ENCODE peak calls at places on chromosome 18, in eight cellular contexts. P is keratinocyte, A is psoas muscle, J is HFFc6, T is GM20000, Q is brain microvascular endothelial cell, E is GM13976, U is A549. O is an unnamed sample.

GRCh38 chr18:69261436-69261835 is 139.3 kb upstream of the DOK6 start:
- DNase-seq in P (no peak), A (no peak), J (no peak), T (no peak), Q (no peak), E (no peak), U (no peak), O (no peak)

GRCh38 chr18:45282101-45282812 is 333.0 kb upstream of the SLC14A2 start:
- DNase-seq in P (no peak), A (no peak), J (no peak), T (no peak), Q (no peak), E (no peak), U (peak), O (peak)

GRCh38 chr18:13446581-13447470 is 228.3 kb downstream of the LDLRAD4 start:
- DNase-seq in P (no peak), A (peak), J (no peak), T (no peak), Q (no peak), E (no peak), U (peak), O (no peak)

GRCh38 chr18:41767960-41768359 is 187.1 kb upstream of the PIK3C3 start:
- DNase-seq in P (no peak), A (no peak), J (peak), T (peak), Q (peak), E (peak), U (peak), O (peak)

GRCh38 chr18:4455113-4455811 is at the start of gene DLGAP1:
- DNase-seq in P (no peak), A (peak), J (no peak), T (peak), Q (peak), E (peak), U (no peak), O (peak)

GRCh38 chr18:67509711-67510110 is 6.8 kb downstream of the DSEL start:
- DNase-seq in P (no peak), A (no peak), J (no peak), T (no peak), Q (no peak), E (no peak), U (no peak), O (no peak)

GRCh38 chr18:61703508-61703907 is 189.3 kb downstream of the RNF152 start:
- DNase-seq in P (no peak), A (no peak), J (peak), T (no peak), Q (no peak), E (no peak), U (no peak), O (no peak)

GRCh38 chr18:10563886-10564285 is 38.1 kb downstream of the NAPG start:
- DNase-seq in P (no peak), A (no peak), J (no peak), T (no peak), Q (no peak), E (no peak), U (no peak), O (no peak)

GRCh38 chr18:62485684-62486083 is 37.1 kb upstream of the ZCCHC2 start:
- DNase-seq in P (peak), A (no peak), J (peak), T (no peak), Q (peak), E (no peak), U (peak), O (no peak)

GRCh38 chr18:69947361-69948106 is at the start of gene CD226:
- DNase-seq in P (no peak), A (no peak), J (no peak), T (no peak), Q (no peak), E (no peak), U (no peak), O (no peak)

GRCh38 chr18:60812921-60813320 is 440.3 kb upstream of the MC4R start:
- DNase-seq in P (no peak), A (no peak), J (no peak), T (no peak), Q (no peak), E (no peak), U (no peak), O (no peak)

GRCh38 chr18:33584845-33585775 is 7.1 kb downstream of the ASXL3 start:
- DNase-seq in P (no peak), A (no peak), J (no peak), T (no peak), Q (no peak), E (no peak), U (no peak), O (no peak)

GRCh38 chr18:6294119-6294784 is 120.5 kb downstream of the L3MBTL4 start:
- DNase-seq in P (no peak), A (no peak), J (no peak), T (no peak), Q (peak), E (no peak), U (no peak), O (no peak)

GRCh38 chr18:23719634-23720201 is 30.5 kb downstream of the LAMA3 start:
- DNase-seq in P (peak), A (no peak), J (peak), T (no peak), Q (peak), E (no peak), U (peak), O (no peak)

GRCh38 chr18:52339891-52340371 is at the start of gene DCC:
- DNase-seq in P (no peak), A (no peak), J (no peak), T (no peak), Q (peak), E (no peak), U (peak), O (peak)

GRCh38 chr18:13618760-13619438 is 107.5 kb downstream of the FAM210A start:
- DNase-seq in P (no peak), A (no peak), J (no peak), T (no peak), Q (no peak), E (no peak), U (no peak), O (no peak)

GRCh38 chr18:58453913-58454317 is 175.0 kb downstream of the ALPK2 start:
- DNase-seq in P (no peak), A (no peak), J (no peak), T (no peak), Q (no peak), E (no peak), U (no peak), O (no peak)

GRCh38 chr18:10047237-10047636 is 133.4 kb downstream of the VAPA start:
- DNase-seq in P (no peak), A (no peak), J (peak), T (no peak), Q (peak), E (no peak), U (no peak), O (no peak)

GRCh38 chr18:3233004-3233403 is 13.2 kb upstream of the MYOM1 start:
- DNase-seq in P (no peak), A (no peak), J (no peak), T (no peak), Q (no peak), E (no peak), U (no peak), O (no peak)

GRCh38 chr18:75884728-75885127 is 457.2 kb upstream of the SMIM21 start:
- DNase-seq in P (no peak), A (no peak), J (no peak), T (no peak), Q (no peak), E (no peak), U (no peak), O (no peak)

GRCh38 chr18:79624356-79624961 is 55.1 kb upstream of the CTDP1 start:
- DNase-seq in P (no peak), A (peak), J (no peak), T (no peak), Q (no peak), E (no peak), U (no peak), O (no peak)

GRCh38 chr18:21241224-21242131 is 554 bp upstream of the GREB1L start:
- DNase-seq in P (no peak), A (peak), J (no peak), T (peak), Q (no peak), E (peak), U (no peak), O (peak)

GRCh38 chr18:21243041-21243431 is 1.0 kb downstream of the GREB1L start:
- DNase-seq in P (no peak), A (no peak), J (no peak), T (peak), Q (no peak), E (peak), U (peak), O (no peak)

GRCh38 chr18:21242141-21243040 is at the start of gene GREB1L:
- DNase-seq in P (no peak), A (peak), J (peak), T (peak), Q (no peak), E (peak), U (peak), O (peak)
- TF ChIP-seq CTCF in P (no peak), A (peak), J (peak), T (no peak), Q (no peak), E (no peak), U (peak), O (no peak)

DNA sequence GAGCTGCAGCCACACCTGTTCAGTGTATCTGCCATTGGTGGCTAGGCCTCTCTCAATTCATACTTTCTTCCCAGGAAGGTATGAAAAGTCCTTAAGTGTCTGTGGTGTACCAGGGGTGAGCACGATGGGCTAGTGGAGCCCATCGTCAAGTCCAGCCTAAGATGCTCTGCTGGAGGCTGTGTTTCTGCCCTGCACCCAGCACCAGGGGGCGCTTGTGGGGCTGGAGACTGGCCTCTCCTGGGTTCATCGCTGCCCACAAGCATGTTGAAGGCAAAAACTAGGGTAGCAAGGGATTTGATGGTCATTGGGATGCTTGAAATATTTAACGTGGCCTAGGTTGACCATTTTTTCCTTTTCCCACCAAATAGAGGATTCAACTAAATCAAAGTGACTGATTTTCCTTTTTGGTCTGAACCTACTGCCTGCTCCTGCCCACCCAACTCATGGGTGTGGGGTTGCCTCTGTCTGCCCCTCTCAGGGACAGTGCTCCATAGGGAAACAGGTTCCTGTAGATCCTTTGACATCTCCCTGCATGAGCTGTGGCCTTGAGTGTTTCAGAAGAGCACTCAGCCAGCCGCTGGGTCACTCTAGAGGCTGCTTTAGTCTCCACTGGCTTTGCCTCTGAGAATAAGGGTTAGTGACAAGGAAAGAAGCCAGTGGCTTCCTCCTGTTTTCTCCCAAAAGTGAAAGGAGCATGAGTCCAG is 59.0 kb downstream of the TPGS2 start:
- DNase-seq in P (no peak), A (peak), J (no peak), T (peak), Q (no peak), E (peak), U (peak), O (peak)
- TF ChIP-seq CTCF in P (peak), A (peak), J (peak), T (peak), Q (peak), E (peak), U (peak), O (peak)

GRCh38 chr18:27211569-27211968 is 26.5 kb upstream of the CHST9 start:
- DNase-seq in P (no peak), A (no peak), J (no peak), T (no peak), Q (no peak), E (no peak), U (no peak), O (no peak)

GRCh38 chr18:27202771-27203170 is 17.7 kb upstream of the CHST9 start:
- DNase-seq in P (no peak), A (no peak), J (no peak), T (no peak), Q (no peak), E (no peak), U (no peak), O (no peak)

GRCh38 chr18:27206411-27206810 is 21.3 kb upstream of the CHST9 start:
- DNase-seq in P (no peak), A (no peak), J (no peak), T (no peak), Q (no peak), E (no peak), U (no peak), O (no peak)
- TF ChIP-seq CTCF in P (no peak), A (no peak), J (no peak), T (no peak), Q (no peak), E (no peak), U (no peak), O (no peak)

GRCh38 chr18:53909668-53910067 is 314.8 kb downstream of the MBD2 start:
- DNase-seq in P (no peak), A (no peak), J (no peak), T (peak), Q (peak), E (peak), U (peak), O (no peak)
- TF ChIP-seq CTCF in P (peak), A (peak), J (peak), T (no peak), Q (peak), E (no peak), U (peak), O (no peak)

GRCh38 chr18:74291771-74292540 is at the start of gene CYB5A:
- DNase-seq in P (peak), A (peak), J (peak), T (peak), Q (peak), E (peak), U (peak), O (peak)

GRCh38 chr18:74289946-74290478 is 1.8 kb downstream of the CYB5A start:
- DNase-seq in P (no peak), A (no peak), J (no peak), T (no peak), Q (no peak), E (no peak), U (no peak), O (no peak)

GRCh38 chr18:74289137-74289536 is 2.6 kb downstream of the CYB5A start:
- DNase-seq in P (no peak), A (no peak), J (peak), T (no peak), Q (no peak), E (no peak), U (no peak), O (no peak)

GRCh38 chr18:74292541-74292858 is 737 bp upstream of the CYB5A start:
- DNase-seq in P (no peak), A (no peak), J (no peak), T (no peak), Q (no peak), E (peak), U (no peak), O (peak)

DNA sequence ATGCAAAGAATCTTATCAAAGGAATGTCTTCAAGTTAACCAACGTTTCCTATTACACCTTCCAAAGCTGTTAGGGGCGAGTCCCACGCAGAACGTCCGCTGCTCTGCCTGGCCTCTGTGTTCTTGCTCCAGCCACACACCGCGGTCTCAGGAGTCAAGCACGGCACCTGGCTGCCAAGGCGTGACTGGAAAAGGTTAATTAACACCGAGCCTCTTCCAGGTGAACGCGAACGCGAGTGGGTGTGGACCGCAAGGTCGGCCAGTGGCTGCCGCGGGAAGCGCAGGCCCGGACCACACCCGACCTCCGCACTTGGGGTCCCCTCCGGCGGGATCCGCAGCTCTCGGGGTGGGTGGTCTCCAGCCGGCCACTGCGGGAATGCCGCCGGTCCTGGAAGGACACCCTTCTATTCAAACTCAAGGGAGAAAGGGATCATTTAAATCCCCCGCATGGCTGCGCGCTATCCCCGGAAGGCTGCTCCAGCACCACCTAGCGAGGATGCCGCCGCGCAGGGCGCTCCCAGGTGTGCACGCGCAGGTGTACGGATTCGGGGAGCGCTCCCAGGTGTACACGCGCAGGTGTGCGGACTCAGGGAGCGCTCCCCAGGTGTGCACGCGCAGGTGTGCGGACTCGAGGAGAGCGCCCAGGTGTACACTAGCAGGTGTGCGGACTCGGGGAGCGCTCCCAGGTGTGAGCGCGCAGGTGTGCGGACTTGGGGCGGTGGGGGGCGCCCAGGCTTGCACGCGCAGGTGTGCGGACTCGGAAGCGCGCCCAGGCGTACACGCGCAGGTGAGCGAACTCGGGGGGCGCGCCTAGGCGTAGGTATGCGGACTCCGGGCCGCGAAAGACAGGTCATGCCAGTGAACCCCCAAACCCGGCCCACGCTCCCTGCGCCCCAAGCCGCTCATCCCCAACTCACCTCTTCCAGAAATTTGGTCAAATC is 662 bp downstream of the CYB5A start:
- DNase-seq in P (no peak), A (no peak), J (no peak), T (no peak), Q (no peak), E (peak), U (no peak), O (peak)
- TF ChIP-seq CTCF in P (no peak), A (no peak), J (peak), T (no peak), Q (peak), E (no peak), U (no peak), O (peak)

GRCh38 chr18:386950-387349 is 113.6 kb downstream of the COLEC12 start:
- DNase-seq in P (no peak), A (no peak), J (no peak), T (no peak), Q (no peak), E (no peak), U (no peak), O (no peak)
- TF ChIP-seq CTCF in P (no peak), A (no peak), J (no peak), T (no peak), Q (no peak), E (no peak), U (no peak), O (no peak)

GRCh38 chr18:21914739-21915319 is 174.2 kb downstream of the MIB1 start:
- DNase-seq in P (no peak), A (no peak), J (peak), T (no peak), Q (peak), E (no peak), U (peak), O (no peak)
- TF ChIP-seq CTCF in P (peak), A (peak), J (peak), T (peak), Q (peak), E (peak), U (peak), O (peak)